ENCODE peak calls at places on chromosomes 1 and 21, in seven cellular contexts. O, J, F, V, C, R and H are unnamed samples.

GRCh38 chr1:176905648-176906047 is 258.9 kb downstream of the ASTN1 start:
- DNase-seq in O (no peak), F (no peak), J (no peak), R (no peak), C (no peak), V (peak; percentile 18), H (no peak)

GRCh38 chr1:238409191-238409846 is 518.6 kb upstream of the ZP4 start:
- DNase-seq in R (peak; percentile 97), O (no peak), F (no peak), C (peak; percentile 72), V (no peak), J (no peak), H (no peak)

GRCh38 chr1:101236546-101237228 is at the start of gene S1PR1:
- DNase-seq in C (peak; percentile 73), R (peak; percentile 62), O (peak; percentile 56), J (peak; percentile 83), V (no peak), F (peak; percentile 37), H (peak; percentile 28)

GRCh38 chr1:20426371-20426770 is 59.6 kb downstream of the CAMK2N1 start:
- DNase-seq in R (no peak), J (no peak), C (no peak), O (no peak), V (no peak), F (no peak), H (no peak)

GRCh38 chr1:160639652-160640051 is 7.2 kb downstream of the SLAMF1 start:
- DNase-seq in V (no peak), F (no peak), C (no peak), O (no peak), J (no peak), R (peak; percentile 3), H (no peak)

GRCh38 chr1:41840592-41841246 is 78.0 kb downstream of the HIVEP3 start:
- DNase-seq in F (no peak), C (no peak), O (no peak), V (no peak), R (peak; percentile 47), J (no peak), H (no peak)

GRCh38 chr1:53572061-53572801 is 113.0 kb downstream of the DMRTB1 start:
- DNase-seq in O (no peak), V (no peak), J (peak; percentile 55), R (peak; percentile 36), C (peak; percentile 72), F (peak; percentile 82), H (no peak)

GRCh38 chr1:40627987-40628902 is 37.2 kb downstream of the RIMS3 start:
- DNase-seq in C (no peak), J (peak; percentile 6), V (no peak), R (no peak), O (no peak), F (no peak), H (no peak)

GRCh38 chr21:28099296-28099695 is 893.4 kb downstream of the LTN1 start:
- DNase-seq in J (no peak), C (peak; percentile 51), O (no peak), V (no peak), F (no peak), R (no peak), H (no peak)

GRCh38 chr1:93694039-93694438 is 12.4 kb upstream of the BCAR3 start:
- DNase-seq in J (peak; percentile 36), V (no peak), C (no peak), O (no peak), F (no peak), R (no peak), H (no peak)

GRCh38 chr1:93694833-93695232 is 13.2 kb upstream of the BCAR3 start:
- DNase-seq in V (no peak), C (peak; percentile 38), O (no peak), F (no peak), J (no peak), R (no peak), H (no peak)

GRCh38 chr1:93692451-93692861 is 10.8 kb upstream of the BCAR3 start:
- DNase-seq in C (no peak), O (no peak), R (no peak), F (no peak), V (no peak), J (peak; percentile 26), H (no peak)

GRCh38 chr1:93692001-93692400 is 10.4 kb upstream of the BCAR3 start:
- DNase-seq in F (no peak), V (no peak), O (no peak), C (peak; percentile 44), R (no peak), J (no peak), H (no peak)

GRCh38 chr1:93692983-93693591 is 11.4 kb upstream of the BCAR3 start:
- DNase-seq in V (no peak), J (peak; percentile 63), C (peak; percentile 84), R (peak; percentile 78), O (no peak), F (peak; percentile 90), H (no peak)
- TF ChIP-seq CTCF in V (no peak), J (no peak), C (no peak), R (no peak), O (no peak), F (no peak), H (no peak)

GRCh38 chr1:17503146-17503545 is 36.4 kb upstream of the ARHGEF10L start:
- DNase-seq in R (no peak), J (no peak), V (no peak), C (no peak), O (no peak), F (no peak), H (no peak)

GRCh38 chr1:17509320-17509719 is 30.2 kb upstream of the ARHGEF10L start:
- DNase-seq in V (no peak), C (no peak), F (no peak), O (no peak), R (no peak), J (no peak), H (no peak)

GRCh38 chr1:17510138-17510537 is 29.4 kb upstream of the ARHGEF10L start:
- DNase-seq in C (no peak), R (no peak), F (no peak), J (no peak), O (no peak), V (no peak), H (no peak)

GRCh38 chr1:17511188-17511587 is 28.3 kb upstream of the ARHGEF10L start:
- DNase-seq in F (no peak), R (no peak), O (no peak), V (no peak), C (no peak), J (no peak), H (no peak)

DNA sequence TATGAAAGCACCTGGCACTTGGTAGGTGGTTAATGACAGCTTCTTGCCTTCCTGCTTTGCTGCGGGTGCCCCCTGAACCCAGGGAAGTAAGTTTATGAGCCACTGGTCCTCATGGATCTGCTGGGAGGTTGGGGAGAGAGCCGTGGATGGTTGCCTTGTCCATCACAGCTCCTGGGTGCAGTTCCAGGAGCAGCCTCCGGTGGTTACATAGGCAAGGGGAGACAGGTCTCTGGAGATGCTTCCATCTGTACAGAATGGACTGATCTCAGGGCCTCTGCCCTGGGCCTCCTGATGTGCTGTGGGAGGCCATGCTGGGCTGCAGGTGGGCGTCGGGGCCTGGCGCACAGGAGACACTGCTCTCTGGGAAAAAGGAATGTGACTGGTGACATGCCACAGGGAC is 31.6 kb upstream of the ARHGEF10L start:
- DNase-seq in O (no peak), C (no peak), J (no peak), F (no peak), R (no peak), V (no peak), H (no peak)
- TF ChIP-seq CTCF in O (peak; percentile 31), C (peak; percentile 29), J (no peak), F (peak; percentile 4), R (peak; percentile 30), V (no peak), H (no peak)

GRCh38 chr1:68384321-68384813 is 65.4 kb downstream of the RPE65 start:
- DNase-seq in J (no peak), O (no peak), F (peak; percentile 98), C (peak; percentile 99), V (no peak), R (peak; percentile 100), H (no peak)
- TF ChIP-seq CTCF in J (no peak), O (no peak), F (peak; percentile 41), C (peak; percentile 60), V (no peak), R (peak; percentile 36), H (no peak)

DNA sequence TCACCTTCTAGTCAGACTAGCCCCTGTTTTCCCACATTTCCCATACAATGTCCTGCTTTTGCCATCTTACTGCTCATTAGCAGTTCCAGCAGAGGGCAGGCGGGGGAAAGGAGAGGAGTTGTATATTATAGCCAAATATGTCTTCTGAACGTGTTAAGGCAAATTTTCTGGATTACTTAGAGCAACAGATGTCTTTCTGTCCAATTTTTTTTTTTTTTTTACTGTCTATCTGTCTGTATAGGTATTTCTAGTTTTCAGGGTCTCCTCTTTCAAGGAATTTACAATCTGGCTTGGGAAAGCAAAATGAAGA is 30.0 kb upstream of the DDAH1 start:
- DNase-seq in R (peak; percentile 46), J (no peak), C (peak; percentile 44), F (no peak), O (no peak), V (no peak), H (no peak)
- TF ChIP-seq CTCF in R (peak; percentile 45), J (peak; percentile 24), C (peak; percentile 46), F (peak; percentile 11), O (no peak), V (peak; percentile 14), H (no peak)

DNA sequence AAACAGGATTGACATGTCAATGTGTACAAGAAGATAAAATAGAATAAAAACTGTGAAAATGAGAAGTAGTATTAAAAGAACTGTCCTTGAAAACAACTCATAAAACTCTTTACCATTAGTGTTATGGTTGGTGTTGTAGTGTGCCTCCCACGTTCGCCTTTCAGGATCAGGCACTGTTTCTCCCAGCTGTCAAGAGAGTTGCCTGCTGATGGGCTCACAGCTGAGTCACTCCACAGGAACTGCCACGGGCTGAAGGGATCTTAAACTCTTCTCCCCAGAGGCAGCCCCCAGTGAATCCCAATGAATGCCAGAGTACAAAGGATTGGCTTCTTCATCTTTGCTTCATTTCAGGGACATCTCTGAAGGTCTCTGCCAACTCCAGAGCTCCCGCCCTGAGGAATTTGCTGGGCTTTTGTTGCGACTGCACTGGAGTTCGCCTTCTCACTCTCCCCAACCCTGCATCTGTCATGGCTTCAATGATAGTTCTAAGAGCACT is 119.6 kb downstream of the ADGRL2 start:
- DNase-seq in J (no peak), F (peak; percentile 59), V (no peak), R (peak; percentile 52), C (peak; percentile 9), O (no peak), H (no peak)
- TF ChIP-seq CTCF in J (no peak), F (no peak), V (no peak), R (no peak), C (no peak), O (no peak), H (no peak)

DNA sequence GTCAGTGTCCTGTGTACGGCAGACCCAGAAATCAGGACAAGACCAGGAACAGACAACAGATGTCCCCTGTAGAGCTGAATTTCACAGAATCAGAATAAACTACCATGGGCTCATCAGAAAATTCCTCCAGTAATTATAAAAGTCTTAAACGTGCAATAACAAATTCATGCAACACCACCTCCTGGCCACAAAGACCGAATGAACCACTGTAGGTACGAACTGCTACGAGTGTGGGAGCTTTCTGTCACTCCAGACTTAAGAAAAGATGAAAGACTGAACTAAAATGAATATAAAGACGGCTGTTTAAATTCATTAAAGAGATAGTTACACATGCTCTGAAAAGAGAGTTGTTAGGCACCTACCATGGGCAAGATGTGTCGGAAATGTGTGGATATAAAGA is 333.5 kb downstream of the RRAGC start:
- DNase-seq in J (no peak), C (no peak), F (no peak), O (no peak), R (no peak), V (no peak), H (no peak)
- TF ChIP-seq CTCF in J (no peak), C (no peak), F (no peak), O (no peak), R (no peak), V (no peak), H (no peak)